ENCODE peak calls at places on chromosomes 6 and 20, in five cellular contexts. L is glomerular endothelial cell, X is GM06990, G is kidney epithelial cell, C is endodermal cell. V is an unnamed sample.

GRCh38 chr20:62523473-62524203 is 47.8 kb upstream of the GATA5 start:
- DNase-seq in L (no peak), X (no peak), G (no peak), C (peak), V (peak)

GRCh38 chr20:49570828-49571552 is 3.1 kb upstream of the PTGIS start:
- DNase-seq in L (no peak), X (no peak), G (no peak), C (peak), V (no peak)

GRCh38 chr6:166257911-166258318 is 50.3 kb downstream of the PRR18 start:
- DNase-seq in L (no peak), X (no peak), G (no peak), C (no peak), V (peak)

GRCh38 chr6:10977231-10977968 is 66.7 kb downstream of the ELOVL2 start:
- DNase-seq in L (no peak), X (no peak), G (no peak), C (peak), V (peak)

GRCh38 chr6:21238208-21238607 is 355.3 kb upstream of the SOX4 start:
- DNase-seq in L (no peak), X (no peak), G (no peak), C (no peak), V (no peak)

GRCh38 chr6:17354700-17355403 is 38.5 kb upstream of the CAP2 start:
- DNase-seq in L (no peak), X (no peak), G (no peak), C (no peak), V (no peak)

GRCh38 chr20:60331688-60332300 is 373.6 kb downstream of the CDH26 start:
- DNase-seq in L (no peak), X (no peak), G (no peak), C (no peak), V (no peak)

GRCh38 chr6:121670511-121670910 is 235.1 kb downstream of the GJA1 start:
- DNase-seq in L (no peak), X (no peak), G (no peak), C (no peak), V (no peak)

GRCh38 chr6:123953920-123954319 is 150.3 kb downstream of the NKAIN2 start:
- DNase-seq in L (no peak), X (no peak), G (no peak), C (peak), V (peak)

GRCh38 chr6:167244064-167244949 is 46.8 kb upstream of the UNC93A start:
- DNase-seq in L (no peak), X (no peak), G (no peak), C (peak), V (no peak)

GRCh38 chr6:130288065-130288464 is 65.3 kb upstream of the SAMD3 start:
- DNase-seq in L (no peak), X (no peak), G (no peak), C (no peak), V (no peak)

GRCh38 chr20:32227316-32227715 is 19.6 kb downstream of the POFUT1 start:
- DNase-seq in L (no peak), X (no peak), G (no peak), C (no peak), V (no peak)

GRCh38 chr6:5188646-5189045 is 72.1 kb downstream of the LYRM4 start:
- DNase-seq in L (no peak), X (no peak), G (no peak), C (no peak), V (no peak)

GRCh38 chr6:89986650-89987074 is 92.4 kb downstream of the GJA10 start:
- DNase-seq in L (no peak), X (no peak), G (no peak), C (no peak), V (no peak)

GRCh38 chr20:36355469-36356171 is 49.5 kb downstream of the DLGAP4 start:
- DNase-seq in L (no peak), X (no peak), G (no peak), C (no peak), V (no peak)

GRCh38 chr6:163965426-163966348 is 551.2 kb downstream of the QKI start:
- DNase-seq in L (peak), X (no peak), G (no peak), C (no peak), V (peak)

GRCh38 chr6:111776236-111777189 is 96.7 kb downstream of the FYN start:
- DNase-seq in L (no peak), X (no peak), G (no peak), C (no peak), V (no peak)

GRCh38 chr6:36933102-36933501 is 21.4 kb upstream of the PI16 start:
- DNase-seq in L (no peak), X (no peak), G (no peak), C (no peak), V (no peak)

GRCh38 chr20:36969478-36970186 is 18.1 kb upstream of the SAMHD1 start:
- DNase-seq in L (no peak), X (no peak), G (no peak), C (no peak), V (no peak)

GRCh38 chr6:166626177-166627038 is 643 bp downstream of the RPS6KA2 start:
- DNase-seq in L (no peak), X (no peak), G (no peak), C (peak), V (peak)

GRCh38 chr6:16965679-16966078 is 136.2 kb upstream of the STMND1 start:
- DNase-seq in L (no peak), X (no peak), G (no peak), C (no peak), V (peak)

GRCh38 chr6:37653933-37654565 is 43.6 kb downstream of the MDGA1 start:
- DNase-seq in L (peak), X (peak), G (no peak), C (peak), V (peak)

GRCh38 chr6:151730496-151730870 is 77.0 kb upstream of the ESR1 start:
- DNase-seq in L (no peak), X (no peak), G (no peak), C (no peak), V (no peak)

GRCh38 chr6:130326496-130326895 is 39.3 kb upstream of the TMEM200A start:
- DNase-seq in L (no peak), X (no peak), G (no peak), C (no peak), V (no peak)

GRCh38 chr6:25652007-25652515 is at the start of gene SCGN:
- DNase-seq in L (peak), X (peak), G (peak), C (peak), V (peak)

GRCh38 chr20:16205505-16205904 is 367.7 kb downstream of the KIF16B start:
- DNase-seq in L (no peak), X (no peak), G (peak), C (no peak), V (no peak)

GRCh38 chr6:151832710-151833109 is 25.2 kb downstream of the ESR1 start:
- DNase-seq in L (no peak), X (no peak), G (no peak), C (no peak), V (no peak)

GRCh38 chr6:235763-236360 is 56.4 kb upstream of the DUSP22 start:
- DNase-seq in L (no peak), X (no peak), G (no peak), C (peak), V (peak)

GRCh38 chr6:63731946-63732735 is 96.5 kb downstream of the PHF3 start:
- DNase-seq in L (no peak), X (no peak), G (no peak), C (no peak), V (no peak)

GRCh38 chr6:166553563-166554271 is 32.8 kb downstream of the RAMACL start:
- DNase-seq in L (no peak), X (no peak), G (no peak), C (no peak), V (no peak)

GRCh38 chr6:150930816-150931215 is 65.3 kb downstream of the MTHFD1L start:
- DNase-seq in L (no peak), X (no peak), G (no peak), C (no peak), V (no peak)

GRCh38 chr6:134437376-134437775 is 119.5 kb upstream of the SGK1 start:
- DNase-seq in L (no peak), X (peak), G (no peak), C (no peak), V (no peak)

GRCh38 chr6:69232506-69233194 is 564.2 kb downstream of the LMBRD1 start:
- DNase-seq in L (peak), X (peak), G (peak), C (peak), V (peak)

GRCh38 chr20:14691994-14692393 is 354.6 kb upstream of the FLRT3 start:
- DNase-seq in L (no peak), X (no peak), G (no peak), C (no peak), V (no peak)

GRCh38 chr20:34896086-34896551 is 19.7 kb downstream of the ACSS2 start:
- DNase-seq in L (no peak), X (no peak), G (no peak), C (no peak), V (no peak)

GRCh38 chr20:60292001-60292520 is 333.8 kb downstream of the CDH26 start:
- DNase-seq in L (no peak), X (no peak), G (no peak), C (no peak), V (no peak)

GRCh38 chr20:61661583-61661982 is 404.1 kb downstream of the TAF4 start:
- DNase-seq in L (no peak), X (no peak), G (no peak), C (no peak), V (no peak)

GRCh38 chr6:39852324-39852723 is 60.1 kb downstream of the DAAM2 start:
- DNase-seq in L (no peak), X (no peak), G (no peak), C (no peak), V (no peak)

GRCh38 chr6:89941031-89941775 is 46.9 kb downstream of the GJA10 start:
- DNase-seq in L (no peak), X (no peak), G (no peak), C (no peak), V (no peak)

V was measured in mesendoderm.